ENCODE peak calls at places on chromosomes 11 and 22, in six cellular contexts. O, K, N, M, Y and I are unnamed samples.
A peak's percentile ranks its signal among the peaks of the same experiment; 100 is the strongest.

GRCh38 chr11:73152861-73153483 is 10.9 kb upstream of the FCHSD2 start:
- DNase-seq in O (no peak), K (no peak), N (no peak), M (no peak), Y (no peak), I (no peak)

GRCh38 chr11:115893701-115894100 is 389.5 kb upstream of the CADM1 start:
- DNase-seq in O (no peak), K (no peak), N (no peak), M (no peak), Y (peak; percentile 17), I (no peak)

GRCh38 chr11:15091620-15092019 is 18.2 kb downstream of the CALCB start:
- DNase-seq in O (no peak), K (no peak), N (no peak), M (no peak), Y (no peak), I (no peak)

GRCh38 chr22:20531404-20532181 is 24.2 kb downstream of the MED15 start:
- DNase-seq in O (no peak), K (peak; percentile 36), N (peak; percentile 88), M (peak; percentile 48), Y (peak; percentile 78), I (no peak)

GRCh38 chr22:43308451-43309235 is 34.5 kb downstream of the SCUBE1 start:
- DNase-seq in O (no peak), K (no peak), N (no peak), M (no peak), Y (no peak), I (no peak)

GRCh38 chr11:70738661-70739060 is 340.3 kb downstream of the CTTN start:
- DNase-seq in O (no peak), K (no peak), N (no peak), M (no peak), Y (no peak), I (no peak)

GRCh38 chr22:32546480-32546879 is 71.9 kb downstream of the FBXO7 start:
- DNase-seq in O (no peak), K (no peak), N (peak; percentile 34), M (no peak), Y (no peak), I (no peak)

GRCh38 chr11:2518112-2518982 is 73.5 kb downstream of the KCNQ1 start:
- DNase-seq in O (peak; percentile 63), K (peak; percentile 2), N (no peak), M (no peak), Y (no peak), I (no peak)

GRCh38 chr22:50729391-50730012 is 8.5 kb upstream of the ACR start:
- DNase-seq in O (no peak), K (no peak), N (no peak), M (no peak), Y (no peak), I (no peak)

GRCh38 chr11:39177678-39178077 is 2281.8 kb downstream of the LRRC4C start:
- DNase-seq in O (no peak), K (no peak), N (no peak), M (no peak), Y (no peak), I (no peak)

GRCh38 chr11:65126624-65127274 is 4.6 kb downstream of the MRPL49 start:
- DNase-seq in O (no peak), K (no peak), N (no peak), M (no peak), Y (no peak), I (no peak)

GRCh38 chr11:79482800-79483199 is 42.0 kb upstream of the TENM4 start:
- DNase-seq in O (no peak), K (no peak), N (no peak), M (no peak), Y (no peak), I (no peak)

GRCh38 chr11:48169706-48170105 is 46.9 kb upstream of the OR4B1 start:
- DNase-seq in O (no peak), K (no peak), N (peak; percentile 71), M (no peak), Y (no peak), I (no peak)

GRCh38 chr11:120105576-120105975 is 32.3 kb downstream of the TRIM29 start:
- DNase-seq in O (no peak), K (no peak), N (no peak), M (no peak), Y (no peak), I (no peak)

GRCh38 chr11:96061094-96061493 is 137.2 kb upstream of the MTMR2 start:
- DNase-seq in O (no peak), K (no peak), N (no peak), M (no peak), Y (no peak), I (no peak)
- TF ChIP-seq CTCF in O (no peak), K (no peak), N (no peak), M (no peak), Y (no peak), I (no peak)

DNA sequence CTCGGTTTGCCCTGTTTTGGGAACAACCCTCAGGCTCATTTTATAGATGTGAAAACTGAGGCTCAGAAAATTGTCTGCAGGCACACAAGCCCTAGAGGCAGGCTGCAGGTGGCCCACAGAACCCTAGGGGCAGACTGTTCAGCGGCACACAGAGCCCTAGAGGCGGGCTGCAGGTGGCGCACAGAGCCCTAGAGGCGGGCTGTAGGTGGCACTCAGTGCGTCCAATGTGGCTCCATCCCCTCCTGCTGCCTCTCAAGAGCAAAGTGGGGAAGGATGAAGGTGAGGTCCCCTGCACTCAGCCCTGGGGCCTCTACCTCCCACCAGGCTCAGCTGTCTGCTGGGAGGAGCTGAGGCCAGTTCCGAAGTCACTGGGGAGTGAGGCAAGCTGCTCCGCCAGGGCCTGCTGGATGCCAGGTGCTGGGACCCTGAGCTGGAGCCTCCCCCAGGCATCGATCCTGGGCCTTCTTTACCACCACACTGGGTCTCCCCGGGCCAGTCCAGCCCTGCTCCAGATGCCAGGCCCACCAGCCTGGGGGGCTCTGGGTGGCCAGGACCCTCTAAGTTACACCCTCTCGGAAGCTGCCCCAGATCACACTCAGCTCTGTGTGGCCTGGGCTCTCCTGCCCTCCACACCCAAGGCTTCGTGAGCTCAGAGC is 2.3 kb downstream of the ACY3 start:
- DNase-seq in O (peak; percentile 66), K (peak; percentile 47), N (no peak), M (peak; percentile 52), Y (no peak), I (no peak)
- TF ChIP-seq CTCF in O (peak; percentile 43), K (no peak), N (no peak), M (peak; percentile 55), Y (no peak), I (peak; percentile 40)

DNA sequence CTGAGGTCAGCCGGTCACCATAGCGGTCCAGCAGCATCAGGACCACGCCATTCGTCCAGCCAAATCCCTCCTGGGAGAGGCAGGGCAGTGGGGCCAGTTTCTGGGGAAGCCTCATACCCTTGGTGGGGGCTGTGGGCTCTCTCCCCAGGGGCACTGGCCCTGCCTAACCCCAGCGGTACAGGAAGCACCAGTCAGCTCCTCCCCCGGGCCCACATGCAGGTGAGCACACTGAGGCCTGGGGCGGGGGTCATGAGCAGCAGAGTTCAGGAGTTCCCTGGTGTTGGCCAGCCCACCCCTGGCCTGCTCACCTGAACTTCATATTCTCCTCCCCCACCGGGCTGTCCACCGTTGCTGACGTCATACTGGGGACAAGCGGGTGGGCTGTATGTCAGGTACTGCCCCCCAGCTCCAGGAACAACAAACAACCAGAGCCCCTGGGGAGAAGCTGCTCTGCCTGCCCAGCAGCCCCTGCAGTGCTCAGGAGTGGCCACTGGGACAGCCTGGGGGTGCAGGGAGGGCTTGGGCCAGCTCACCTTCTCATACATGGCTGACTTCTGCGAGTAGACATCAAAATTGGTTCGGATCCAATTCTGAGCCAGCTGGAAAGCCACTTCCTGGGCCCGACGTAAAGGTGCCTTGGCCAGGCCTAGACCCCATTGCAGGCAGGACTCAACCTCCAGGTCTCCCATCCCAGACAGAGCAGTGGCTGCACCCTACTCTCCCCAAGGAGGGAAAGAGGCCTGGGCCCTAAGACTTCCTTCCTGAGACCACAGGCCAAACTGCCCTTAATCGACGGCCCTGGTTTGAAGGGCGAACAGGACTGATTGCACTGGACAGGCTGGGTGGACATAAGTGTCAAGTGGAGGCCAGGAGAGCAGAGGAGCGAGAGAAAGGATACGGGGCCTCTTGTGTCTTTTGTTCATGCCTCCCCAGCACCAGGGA is 20.8 kb downstream of the TREH start:
- DNase-seq in O (no peak), K (peak; percentile 25), N (no peak), M (no peak), Y (no peak), I (no peak)
- TF ChIP-seq CTCF in O (no peak), K (no peak), N (peak; percentile 8), M (no peak), Y (no peak), I (no peak)

DNA sequence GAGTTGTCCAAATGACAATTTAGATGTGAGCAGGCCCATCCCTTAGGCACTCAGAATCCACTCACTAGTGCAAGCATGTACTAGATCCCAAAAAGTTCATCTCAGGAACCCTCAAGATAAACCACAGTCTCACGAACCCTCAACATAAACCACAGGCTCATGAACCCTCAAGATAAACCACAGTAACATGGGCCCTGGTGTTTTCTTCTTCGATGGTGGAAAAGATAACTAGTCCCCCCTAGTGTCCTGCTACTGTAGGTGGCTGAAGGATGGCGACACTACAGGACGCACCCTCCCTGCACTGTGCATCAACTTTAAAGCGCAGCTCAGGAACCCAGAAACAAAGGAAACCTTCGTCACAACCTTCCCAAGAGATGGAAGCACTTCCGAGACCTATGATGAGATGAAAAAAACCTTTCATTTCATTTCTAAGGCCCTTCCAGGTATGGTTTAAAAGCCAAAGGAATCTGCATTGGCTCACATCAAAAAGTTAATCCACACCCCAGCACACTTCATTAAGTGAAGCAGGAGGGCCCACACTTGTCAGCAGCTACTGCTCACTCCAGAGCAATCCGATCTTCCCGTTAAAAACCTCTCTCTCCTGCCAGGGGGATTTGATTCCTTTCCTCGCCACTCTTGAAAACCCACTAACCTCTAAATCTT is 2.4 kb downstream of the LARGE1 start:
- DNase-seq in O (no peak), K (no peak), N (peak; percentile 6), M (no peak), Y (no peak), I (no peak)
- TF ChIP-seq CTCF in O (peak; percentile 55), K (no peak), N (no peak), M (no peak), Y (no peak), I (peak; percentile 46)

GRCh38 chr11:105577645-105578044 is 32.2 kb upstream of the GRIA4 start:
- DNase-seq in O (no peak), K (no peak), N (peak; percentile 30), M (peak; percentile 6), Y (no peak), I (no peak)
- TF ChIP-seq CTCF in O (peak; percentile 32), K (peak; percentile 35), N (peak; percentile 19), M (no peak), Y (no peak), I (peak; percentile 30)

GRCh38 chr11:93248602-93249001 is 50.8 kb upstream of the SLC36A4 start:
- DNase-seq in O (no peak), K (no peak), N (peak; percentile 3), M (peak; percentile 15), Y (no peak), I (no peak)
- TF ChIP-seq CTCF in O (peak; percentile 43), K (peak; percentile 33), N (peak; percentile 6), M (peak; percentile 53), Y (no peak), I (peak; percentile 47)

GRCh38 chr11:13210424-13210823 is 67.2 kb upstream of the BMAL1 start:
- DNase-seq in O (no peak), K (peak; percentile 63), N (peak; percentile 90), M (peak; percentile 71), Y (peak; percentile 58), I (peak; percentile 30)
- TF ChIP-seq CTCF in O (peak; percentile 76), K (peak; percentile 46), N (peak; percentile 63), M (peak; percentile 67), Y (peak; percentile 48), I (peak; percentile 75)

DNA sequence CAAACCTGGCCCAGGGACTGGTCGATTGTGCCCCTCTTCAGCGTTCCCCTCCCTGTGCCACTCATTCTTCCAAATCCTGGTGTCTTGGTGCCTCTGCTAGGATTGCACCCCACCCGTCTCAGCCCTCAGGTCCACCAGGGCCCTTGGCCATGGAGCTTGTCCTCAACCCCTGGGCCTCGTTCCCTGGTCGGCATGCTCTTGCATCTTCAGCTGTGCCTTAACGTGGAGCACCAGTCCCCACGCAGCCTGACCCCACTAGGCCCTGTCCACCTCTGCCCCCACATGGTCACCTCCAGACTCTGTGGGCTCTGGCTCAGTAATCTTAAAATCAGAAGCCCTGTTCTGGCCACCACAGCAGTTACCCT is 61.1 kb downstream of the OSBP2 start:
- DNase-seq in O (no peak), K (no peak), N (no peak), M (no peak), Y (no peak), I (no peak)
- TF ChIP-seq CTCF in O (peak; percentile 18), K (no peak), N (no peak), M (no peak), Y (no peak), I (peak; percentile 26)